ENCODE peak calls at places on chromosomes 1 and 21, in eight cellular contexts. B is right lobe of liver; C is SK-N-SH; H is OCI-LY7; D is A549; T is ovary; F is cardiac muscle cell; U is CD8-positive, alpha-beta memory T cell. W is an unnamed sample.

GRCh38 chr21:19198801-19199200 is 795.2 kb upstream of the TMPRSS15 start:
- DNase-seq in B (no peak), C (no peak), H (no peak), D (no peak), T (no peak), F (no peak), U (no peak), W (no peak)

GRCh38 chr1:201461783-201462441 is 7.1 kb downstream of the PHLDA3 start:
- DNase-seq in B (no peak), C (no peak), H (no peak), D (peak; percentile 90), T (peak; percentile 69), F (peak; percentile 98), U (no peak), W (peak; percentile 93)

GRCh38 chr1:215911406-215911968 is 344.4 kb downstream of the KCTD3 start:
- DNase-seq in B (no peak), C (no peak), H (no peak), D (peak; percentile 2), T (no peak), F (peak; percentile 11), U (no peak), W (no peak)

GRCh38 chr1:36528361-36529349 is 45.9 kb upstream of the CSF3R start:
- DNase-seq in B (no peak), C (no peak), H (peak; percentile 11), D (peak; percentile 16), T (no peak), F (no peak), U (no peak), W (no peak)

GRCh38 chr21:34533938-34534337 is 21.9 kb upstream of the KCNE1 start:
- DNase-seq in B (no peak), C (no peak), H (no peak), D (no peak), T (no peak), F (no peak), U (no peak), W (no peak)

GRCh38 chr1:14876747-14877146 is 276.8 kb upstream of the TMEM51 start:
- DNase-seq in B (no peak), C (no peak), H (no peak), D (no peak), T (no peak), F (no peak), U (no peak), W (no peak)

GRCh38 chr1:53643881-53644390 is 95.0 kb downstream of the GLIS1 start:
- DNase-seq in B (no peak), C (no peak), H (no peak), D (no peak), T (no peak), F (peak; percentile 8), U (no peak), W (peak; percentile 8)

GRCh38 chr1:43557744-43558245 is 27.1 kb downstream of the PTPRF start:
- DNase-seq in B (no peak), C (peak; percentile 59), H (no peak), D (peak; percentile 40), T (peak; percentile 59), F (peak; percentile 47), U (no peak), W (no peak)

GRCh38 chr21:41759926-41760325 is 6.9 kb downstream of the RIPK4 start:
- DNase-seq in B (no peak), C (no peak), H (no peak), D (no peak), T (no peak), F (no peak), U (no peak), W (peak; percentile 4)

GRCh38 chr1:204736861-204737260 is 51.3 kb upstream of the LRRN2 start:
- DNase-seq in B (no peak), C (no peak), H (no peak), D (no peak), T (no peak), F (no peak), U (no peak), W (no peak)

GRCh38 chr1:71033136-71033535 is 14.5 kb downstream of the PTGER3 start:
- DNase-seq in B (no peak), C (no peak), H (no peak), D (no peak), T (no peak), F (no peak), U (no peak), W (no peak)

GRCh38 chr1:93779540-93780121 is 98.0 kb upstream of the BCAR3 start:
- DNase-seq in B (no peak), C (no peak), H (no peak), D (peak; percentile 92), T (no peak), F (peak; percentile 69), U (no peak), W (no peak)

GRCh38 chr1:175521265-175522040 is 221.9 kb downstream of the TNR start:
- DNase-seq in B (peak; percentile 41), C (no peak), H (no peak), D (no peak), T (no peak), F (no peak), U (no peak), W (no peak)

DNA sequence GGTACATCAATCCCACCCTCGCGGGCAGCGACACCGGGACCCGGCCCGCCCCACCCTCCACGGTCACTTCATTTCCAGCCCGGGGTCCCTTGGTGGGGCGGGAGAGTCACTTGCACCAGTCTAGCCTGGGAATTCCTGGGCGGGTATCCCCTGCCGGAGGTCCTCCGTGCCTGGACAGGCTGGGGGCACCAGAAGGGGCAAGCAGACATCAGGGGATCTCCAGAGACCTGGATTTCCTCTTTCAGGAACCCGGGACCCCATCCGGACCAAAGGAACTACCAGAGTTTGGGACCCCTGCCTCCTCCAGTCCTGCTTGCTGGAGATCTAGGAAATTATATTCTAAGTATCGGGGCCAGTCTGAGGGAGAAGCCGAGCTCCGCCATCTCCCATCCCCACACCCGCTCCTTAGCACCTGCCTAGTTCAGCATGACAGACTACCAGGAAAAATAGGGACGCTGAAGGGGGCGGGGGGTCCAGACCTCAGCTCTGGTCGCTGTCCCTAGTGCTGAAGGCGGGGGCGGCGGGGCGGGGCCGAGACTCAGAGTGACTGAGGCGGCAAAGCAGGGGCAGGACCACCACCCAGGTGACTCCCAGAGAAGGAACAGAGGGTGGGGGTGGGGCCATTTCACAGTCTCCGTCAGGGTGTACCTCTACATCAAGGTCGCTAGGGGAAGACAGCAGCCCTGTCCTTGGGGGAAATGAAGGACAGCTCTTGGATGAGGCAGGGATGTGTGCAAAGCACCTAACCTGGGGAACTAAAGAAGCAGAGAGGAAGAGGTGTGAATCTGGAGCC is 829 bp downstream of the HCN3 start:
- DNase-seq in B (peak; percentile 67), C (peak; percentile 80), H (peak; percentile 75), D (peak; percentile 69), T (peak; percentile 76), F (peak; percentile 16), U (peak; percentile 88), W (peak; percentile 90)
- H3K27ac ChIP-seq in B (no peak overlapping the region), C (no peak overlapping the region), H (peak overlapping the region; percentile 21), D (peak overlapping the region; percentile 87), T (peak overlapping the region; percentile 56), F (no peak overlapping the region), U (peak overlapping the region; percentile 7), W (no peak overlapping the region)

DNA sequence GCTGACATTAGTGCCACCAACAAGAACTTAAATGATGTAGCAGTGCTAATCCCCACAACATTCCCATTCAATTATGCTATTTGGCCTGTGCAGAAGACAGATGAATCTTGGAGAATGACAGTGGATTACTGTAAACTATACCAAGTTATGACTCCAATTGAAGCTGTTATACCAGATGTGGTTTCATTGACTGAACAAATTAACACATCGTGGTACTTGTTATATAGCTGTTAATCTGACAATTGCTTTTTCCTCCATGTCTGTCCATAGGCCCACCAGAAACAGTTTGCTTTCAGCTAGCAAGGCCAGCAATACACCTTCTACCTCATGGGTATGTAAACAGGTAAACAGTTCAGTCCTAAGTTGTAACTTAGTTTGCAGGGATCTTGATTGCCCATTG is 101.1 kb downstream of the S1PR1 start:
- DNase-seq in B (no peak), C (no peak), H (no peak), D (no peak), T (no peak), F (no peak), U (no peak), W (no peak)
- H3K4me3 ChIP-seq in B (no peak overlapping the region), C (no peak overlapping the region), H (no peak overlapping the region), D (no peak overlapping the region), T (no peak overlapping the region), F (no peak overlapping the region), U (no peak overlapping the region), W (no peak overlapping the region)

GRCh38 chr1:161198877-161199431 is at the start of gene ADAMTS4:
- DNase-seq in B (peak; percentile 49), C (peak; percentile 43), H (no peak), D (no peak), T (peak; percentile 83), F (peak; percentile 90), U (no peak), W (peak; percentile 67)
- H3K4me1 ChIP-seq in B (peaks cover 28% of the 10 kb centered on the region), C (peaks cover 33% of the 10 kb centered on the region), H (peaks cover 52% of the 10 kb centered on the region), D (peaks cover 29% of the 10 kb centered on the region), T (peaks cover 44% of the 10 kb centered on the region), F (peaks cover 19% of the 10 kb centered on the region), U (peaks cover 59% of the 10 kb centered on the region), W (peaks cover 4% of the 10 kb centered on the region)

DNA sequence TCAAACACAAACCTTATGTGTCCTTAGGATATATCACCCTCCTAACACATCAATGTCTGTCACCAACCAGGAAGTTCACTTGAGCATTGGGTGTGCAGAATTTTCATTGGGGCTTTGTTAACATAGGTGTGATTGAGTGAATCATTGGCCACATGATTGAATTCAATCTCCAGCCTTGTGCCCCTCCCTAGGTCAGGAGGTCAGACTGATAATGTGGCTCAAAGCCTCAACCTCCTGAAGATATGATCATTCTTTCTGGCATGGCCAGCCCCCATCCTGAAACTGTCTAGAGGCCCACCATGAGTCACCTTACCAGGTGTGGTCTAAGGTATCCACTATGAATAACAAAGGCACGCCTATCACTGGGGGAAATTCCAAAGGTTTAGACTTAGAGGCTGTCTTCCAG is 90.1 kb downstream of the PKN2 start:
- DNase-seq in B (no peak), C (no peak), H (no peak), D (peak; percentile 62), T (no peak), F (no peak), U (no peak), W (no peak)
- H3K27ac ChIP-seq in B (no peak overlapping the region), C (peak overlapping the region; percentile 39), H (no peak overlapping the region), D (peak overlapping the region; percentile 84), T (no peak overlapping the region), F (no peak overlapping the region), U (no peak overlapping the region), W (no peak overlapping the region)